ENCODE peak calls at places on chromosomes 6 and 20, in five cellular contexts. Q is mesendoderm; N is CD8-positive, alpha-beta memory T cell; X is SJSA1; S is right lobe of liver. T is an unnamed sample.

GRCh38 chr6:152973916-152974315 is 8.9 kb downstream of the FBXO5 start:
- DNase-seq in Q (no peak), N (no peak), X (no peak), S (no peak), T (no peak)

GRCh38 chr6:69294862-69295261 is 501.9 kb downstream of the LMBRD1 start:
- DNase-seq in Q (no peak), N (no peak), X (no peak), S (no peak), T (no peak)

GRCh38 chr20:39133205-39133604 is 171.1 kb downstream of the DHX35 start:
- DNase-seq in Q (no peak), N (no peak), X (no peak), S (no peak), T (no peak)

GRCh38 chr6:134161036-134161435 is 108.6 kb upstream of the SLC2A12 start:
- DNase-seq in Q (peak), N (no peak), X (no peak), S (no peak), T (no peak)

GRCh38 chr6:51260003-51260402 is 441.3 kb downstream of the TFAP2B start:
- DNase-seq in Q (peak), N (no peak), X (no peak), S (no peak), T (no peak)

GRCh38 chr6:64459411-64459810 is 823.8 kb downstream of the PHF3 start:
- DNase-seq in Q (peak), N (no peak), X (no peak), S (no peak), T (no peak)

GRCh38 chr20:13819885-13820645 is 35.2 kb downstream of the NDUFAF5 start:
- DNase-seq in Q (peak), N (peak), X (no peak), S (peak), T (no peak)

GRCh38 chr6:144347933-144348332 is 62.8 kb downstream of the UTRN start:
- DNase-seq in Q (peak), N (no peak), X (no peak), S (no peak), T (no peak)

GRCh38 chr6:13445005-13445743 is 42.2 kb downstream of the GFOD1 start:
- DNase-seq in Q (no peak), N (no peak), X (no peak), S (peak), T (peak)

GRCh38 chr6:14930366-14930989 is 315.4 kb upstream of the JARID2 start:
- DNase-seq in Q (no peak), N (no peak), X (no peak), S (no peak), T (no peak)

GRCh38 chr6:154247119-154247814 is 109.3 kb downstream of the IPCEF1 start:
- DNase-seq in Q (peak), N (peak), X (no peak), S (no peak), T (no peak)

GRCh38 chr6:170347975-170348374 is 41.4 kb downstream of the FAM120B start:
- DNase-seq in Q (no peak), N (no peak), X (no peak), S (no peak), T (no peak)
- H3K27ac ChIP-seq in Q (no peak), N (no peak), X (no peak), S (no peak), T (no peak)

DNA sequence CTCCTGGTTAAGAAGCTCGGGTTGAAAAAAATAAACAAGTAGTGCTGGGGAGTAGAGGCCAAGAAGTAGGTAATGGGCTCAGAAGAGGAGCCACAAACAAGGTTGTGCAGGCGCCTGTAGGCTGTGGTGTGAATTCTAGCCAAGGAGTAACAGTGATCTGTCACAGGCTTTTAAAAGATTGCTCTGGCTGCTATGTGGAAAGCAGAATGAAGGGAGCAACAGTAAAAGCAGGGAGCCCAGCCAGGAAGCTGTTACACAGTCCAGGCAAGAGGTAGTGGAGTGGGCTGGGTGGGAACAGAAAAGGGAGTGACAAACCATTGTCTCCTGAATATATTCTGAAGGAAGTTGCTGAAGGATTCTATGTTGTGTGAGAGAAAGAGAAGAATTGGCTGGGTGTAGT is 2.0 kb downstream of the HFE start:
- DNase-seq in Q (no peak), N (no peak), X (no peak), S (no peak), T (no peak)
- H3K27ac ChIP-seq in Q (no peak), N (no peak), X (no peak), S (no peak), T (no peak)

GRCh38 chr20:50243610-50244351 is 53.2 kb downstream of the CEBPB start:
- DNase-seq in Q (no peak), N (no peak), X (no peak), S (no peak), T (no peak)
- H3K27ac ChIP-seq in Q (no peak), N (no peak), X (no peak), S (no peak), T (no peak)

GRCh38 chr20:44410583-44411019 is 55.1 kb downstream of the HNF4A start:
- DNase-seq in Q (no peak), N (no peak), X (no peak), S (no peak), T (no peak)
- H3K27ac ChIP-seq in Q (no peak), N (no peak), X (no peak), S (peak), T (no peak)

GRCh38 chr6:150767161-150767560 is 98.3 kb upstream of the MTHFD1L start:
- DNase-seq in Q (no peak), N (no peak), X (no peak), S (no peak), T (no peak)
- H3K27ac ChIP-seq in Q (no peak), N (no peak), X (no peak), S (no peak), T (no peak)

GRCh38 chr6:139569561-139569960 is 195.1 kb upstream of the CITED2 start:
- DNase-seq in Q (no peak), N (no peak), X (no peak), S (no peak), T (no peak)
- H3K27ac ChIP-seq in Q (no peak), N (no peak), X (peak), S (no peak), T (no peak)

GRCh38 chr6:150347845-150348244 is 21.0 kb upstream of the IYD start:
- DNase-seq in Q (no peak), N (no peak), X (no peak), S (no peak), T (no peak)
- H3K27ac ChIP-seq in Q (no peak), N (no peak), X (no peak), S (no peak), T (no peak)

GRCh38 chr6:43222418-43223059 is 6.7 kb downstream of the DNPH1 start:
- DNase-seq in Q (no peak), N (no peak), X (no peak), S (no peak), T (no peak)
- H3K27ac ChIP-seq in Q (no peak), N (no peak), X (no peak), S (no peak), T (peak)

GRCh38 chr6:132179955-132180354 is 221.3 kb downstream of the MOXD1 start:
- DNase-seq in Q (no peak), N (no peak), X (no peak), S (no peak), T (no peak)

GRCh38 chr6:132174919-132175318 is 223.7 kb upstream of the CCN2 start:
- DNase-seq in Q (peak), N (no peak), X (no peak), S (no peak), T (no peak)
- H3K27ac ChIP-seq in Q (no peak), N (no peak), X (no peak), S (no peak), T (no peak)

DNA sequence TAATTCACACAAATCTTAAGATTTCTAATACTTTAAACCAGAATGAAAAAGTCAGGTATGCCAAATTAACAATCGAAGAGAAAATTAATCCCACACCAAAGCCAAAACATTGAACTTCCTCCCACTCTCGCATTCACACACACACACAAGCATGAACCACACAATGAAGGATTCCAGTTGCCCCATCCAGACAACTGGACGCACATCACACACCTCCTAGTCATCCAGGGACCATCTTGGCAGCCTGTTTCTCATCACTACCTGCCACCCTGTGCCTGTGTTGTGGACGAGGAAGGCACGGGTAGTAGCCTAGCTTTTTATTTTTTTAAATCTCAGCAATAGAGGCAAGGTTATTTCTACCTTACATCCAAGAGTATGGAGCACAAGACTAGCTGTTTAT is 15.2 kb downstream of the B4GALT5 start:
- DNase-seq in Q (no peak), N (no peak), X (no peak), S (no peak), T (no peak)
- H3K27ac ChIP-seq in Q (no peak), N (no peak), X (no peak), S (no peak), T (no peak)